ENCODE peak calls at places on chromosomes 5 and 9, in nine cellular contexts. R is tibial nerve, K is iris pigment epithelial cell, W is RWPE1, D is NCI-H2171, V is SHP77, P is kidney tubule cell, Z is endothelial cell, Q is IMR-90. I is an unnamed sample.

GRCh38 chr9:89789922-89790510 is 185.2 kb downstream of the GADD45G start:
- DNase-seq in V (no peak), K (no peak), Q (no peak), D (no peak), P (no peak), R (no peak), W (no peak), Z (no peak), I (no peak)

GRCh38 chr9:83355024-83355444 is 183.2 kb downstream of the FRMD3 start:
- DNase-seq in P (no peak), Z (no peak), Q (peak; percentile 6), W (no peak), R (no peak), K (peak; percentile 21), V (no peak), D (no peak), I (no peak)

GRCh38 chr5:174724484-174725260 is at the start of gene MSX2:
- DNase-seq in K (peak; percentile 86), V (no peak), R (peak; percentile 38), W (peak; percentile 100), Z (peak; percentile 87), D (peak; percentile 1), P (peak; percentile 75), Q (peak; percentile 86), I (no peak)

GRCh38 chr9:129556576-129557191 is 64.2 kb downstream of the C9orf50 start:
- DNase-seq in R (no peak), Z (no peak), D (no peak), Q (no peak), P (no peak), V (no peak), K (no peak), W (no peak), I (no peak)

GRCh38 chr5:113029614-113030013 is 53.0 kb downstream of the DCP2 start:
- DNase-seq in D (no peak), W (no peak), Z (no peak), P (no peak), K (peak; percentile 24), Q (peak; percentile 31), V (no peak), R (no peak), I (no peak)

GRCh38 chr9:120348951-120349429 is 231.0 kb downstream of the CDK5RAP2 start:
- DNase-seq in Z (peak; percentile 59), V (no peak), P (peak; percentile 60), W (peak; percentile 79), R (no peak), D (peak; percentile 35), K (peak; percentile 50), Q (peak; percentile 49), I (peak; percentile 58)

GRCh38 chr5:135498662-135498995 is 37.1 kb downstream of the NEUROG1 start:
- DNase-seq in W (no peak), Q (no peak), D (no peak), P (no peak), Z (no peak), V (no peak), R (no peak), K (no peak), I (no peak)

GRCh38 chr5:123460296-123460729 is 37.1 kb upstream of the CEP120 start:
- DNase-seq in Q (peak; percentile 71), D (no peak), R (no peak), V (peak; percentile 2), W (peak; percentile 41), K (peak; percentile 75), Z (no peak), P (peak; percentile 86), I (peak; percentile 33)

GRCh38 chr9:72149231-72149975 is at the start of gene GDA:
- DNase-seq in D (no peak), P (peak; percentile 55), Q (no peak), W (peak; percentile 42), R (no peak), Z (peak; percentile 44), V (no peak), K (no peak), I (no peak)

GRCh38 chr5:39363217-39363616 is 1.1 kb downstream of the C9 start:
- DNase-seq in P (no peak), Q (no peak), V (no peak), D (no peak), R (no peak), Z (no peak), K (no peak), W (no peak), I (no peak)

GRCh38 chr9:134319306-134320194 is 6.7 kb upstream of the RXRA start:
- DNase-seq in W (no peak), K (no peak), V (no peak), R (no peak), Q (no peak), P (no peak), D (no peak), Z (no peak), I (no peak)

GRCh38 chr5:54897001-54897400 is 88.4 kb downstream of the ESM1 start:
- DNase-seq in R (no peak), D (no peak), W (no peak), K (no peak), Z (no peak), P (no peak), V (no peak), Q (no peak), I (no peak)

GRCh38 chr9:114505187-114506081 is at the start of gene WHRN:
- DNase-seq in V (peak; percentile 92), Z (peak; percentile 97), P (peak; percentile 91), R (peak; percentile 84), D (peak; percentile 93), K (peak; percentile 80), W (peak; percentile 100), Q (peak; percentile 76), I (peak; percentile 95)

GRCh38 chr5:107526263-107526937 is 144.3 kb downstream of the EFNA5 start:
- DNase-seq in V (no peak), D (no peak), W (no peak), P (peak; percentile 55), R (no peak), Q (peak; percentile 36), K (peak; percentile 50), Z (no peak), I (no peak)

GRCh38 chr9:95171001-95171400 is 146.5 kb downstream of the FANCC start:
- DNase-seq in R (no peak), K (peak; percentile 84), P (peak; percentile 40), V (peak; percentile 19), D (peak; percentile 62), Q (peak; percentile 67), W (peak; percentile 76), Z (no peak), I (no peak)

GRCh38 chr5:87195104-87195581 is 72.5 kb upstream of the RASA1 start:
- DNase-seq in R (no peak), K (peak; percentile 81), W (peak; percentile 52), V (no peak), Z (no peak), P (peak; percentile 9), Q (peak; percentile 85), D (no peak), I (peak; percentile 8)

GRCh38 chr5:81805086-81805485 is 54.2 kb upstream of the SSBP2 start:
- DNase-seq in P (no peak), V (no peak), K (no peak), D (no peak), W (no peak), Z (no peak), Q (no peak), R (no peak), I (no peak)

GRCh38 chr5:179415291-179416060 is 70.2 kb upstream of the ADAMTS2 start:
- DNase-seq in V (no peak), K (no peak), Z (no peak), Q (no peak), W (no peak), R (no peak), D (no peak), P (no peak), I (no peak)

GRCh38 chr5:72555871-72556270 is 48.7 kb upstream of the ZNF366 start:
- DNase-seq in Z (peak; percentile 36), P (no peak), V (no peak), R (no peak), Q (no peak), K (no peak), D (no peak), W (no peak), I (no peak)

GRCh38 chr9:133131506-133131905 is 10.5 kb upstream of the RALGDS start:
- DNase-seq in Z (no peak), D (peak; percentile 32), K (no peak), P (no peak), R (no peak), Q (no peak), V (no peak), W (no peak), I (no peak)

GRCh38 chr9:136258299-136258625 is 12.7 kb upstream of the QSOX2 start:
- DNase-seq in Q (no peak), D (no peak), P (no peak), K (no peak), V (no peak), Z (no peak), R (no peak), W (no peak), I (no peak)

GRCh38 chr5:78587775-78588291 is 60.7 kb downstream of the LHFPL2 start:
- DNase-seq in Q (peak; percentile 79), V (no peak), R (no peak), K (peak; percentile 93), D (no peak), P (no peak), W (no peak), Z (no peak), I (peak; percentile 88)

GRCh38 chr9:13033959-13034695 is 245.4 kb downstream of the MPDZ start:
- DNase-seq in Z (peak; percentile 72), D (peak; percentile 29), V (peak; percentile 23), K (peak; percentile 67), R (peak; percentile 67), W (peak; percentile 70), P (peak; percentile 65), Q (peak; percentile 54), I (peak; percentile 62)

GRCh38 chr9:126605792-126606482 is 7.8 kb upstream of the LMX1B start:
- DNase-seq in P (no peak), V (no peak), K (no peak), R (no peak), D (no peak), Q (no peak), Z (no peak), W (no peak), I (no peak)

GRCh38 chr9:129227843-129228189 is 49.8 kb upstream of the IER5L start:
- DNase-seq in R (no peak), V (no peak), Q (no peak), K (no peak), P (no peak), D (no peak), W (no peak), Z (no peak), I (no peak)

GRCh38 chr5:105508519-105508918 is 1945.9 kb upstream of the NUDT12 start:
- DNase-seq in V (no peak), Z (no peak), Q (peak; percentile 3), W (no peak), K (peak; percentile 41), R (no peak), D (no peak), P (no peak), I (peak; percentile 18)

GRCh38 chr5:76952795-76953536 is at the start of gene CRHBP:
- DNase-seq in Z (peak; percentile 20), K (no peak), V (no peak), Q (no peak), P (no peak), W (no peak), R (no peak), D (no peak), I (no peak)

GRCh38 chr9:98260635-98261034 is 5.2 kb upstream of the TBC1D2 start:
- DNase-seq in K (no peak), W (no peak), D (no peak), Q (no peak), R (no peak), Z (no peak), P (no peak), V (no peak), I (no peak)

GRCh38 chr5:53080271-53080670 is 29.3 kb downstream of the MOCS2 start:
- DNase-seq in W (no peak), Q (no peak), R (no peak), P (no peak), D (no peak), V (no peak), Z (no peak), K (no peak), I (no peak)

GRCh38 chr5:174636081-174636480 is 88.3 kb upstream of the MSX2 start:
- DNase-seq in R (no peak), P (no peak), Q (no peak), W (no peak), D (no peak), K (no peak), V (no peak), Z (no peak), I (no peak)

GRCh38 chr5:122882836-122883235 is 37.4 kb downstream of the SNX24 start:
- DNase-seq in K (peak; percentile 67), Z (no peak), Q (peak; percentile 55), V (no peak), R (no peak), D (no peak), P (peak; percentile 54), W (peak; percentile 39), I (no peak)

I was measured in K562.